ENCODE peak calls at places on chromosomes 11 and 22, in six cellular contexts. L, D, E, U, R and M are unnamed samples.

GRCh38 chr11:33500865-33501479 is 199.7 kb downstream of the C11orf91 start:
- DNase-seq in L (peak), D (no peak), E (peak), U (peak), R (no peak), M (peak)

GRCh38 chr11:1468473-1469066 is 18.0 kb downstream of the MOB2 start:
- DNase-seq in L (no peak), D (no peak), E (no peak), U (no peak), R (no peak), M (no peak)

GRCh38 chr11:12461516-12461915 is 84.1 kb downstream of the PARVA start:
- DNase-seq in L (no peak), D (no peak), E (no peak), U (no peak), R (no peak), M (no peak)

GRCh38 chr11:30586251-30587144 is at the start of gene MPPED2:
- DNase-seq in L (no peak), D (peak), E (peak), U (peak), R (peak), M (no peak)

GRCh38 chr22:37032535-37033460 is 13.3 kb downstream of the MPST start:
- DNase-seq in L (peak), D (no peak), E (no peak), U (peak), R (peak), M (peak)

GRCh38 chr11:75734491-75735180 is 17.0 kb downstream of the MOGAT2 start:
- DNase-seq in L (no peak), D (no peak), E (no peak), U (no peak), R (no peak), M (no peak)

GRCh38 chr22:40499187-40499753 is 128.9 kb downstream of the SGSM3 start:
- DNase-seq in L (peak), D (no peak), E (no peak), U (peak), R (no peak), M (peak)

GRCh38 chr11:75538150-75538942 is 12.6 kb upstream of the GDPD5 start:
- DNase-seq in L (no peak), D (no peak), E (no peak), U (no peak), R (no peak), M (no peak)

GRCh38 chr11:128840783-128841182 is 26.3 kb downstream of the KCNJ1 start:
- DNase-seq in L (no peak), D (no peak), E (no peak), U (no peak), R (no peak), M (no peak)

GRCh38 chr11:86509579-86509978 is 134.9 kb downstream of the CCDC81 start:
- DNase-seq in L (no peak), D (no peak), E (no peak), U (no peak), R (no peak), M (no peak)

DNA sequence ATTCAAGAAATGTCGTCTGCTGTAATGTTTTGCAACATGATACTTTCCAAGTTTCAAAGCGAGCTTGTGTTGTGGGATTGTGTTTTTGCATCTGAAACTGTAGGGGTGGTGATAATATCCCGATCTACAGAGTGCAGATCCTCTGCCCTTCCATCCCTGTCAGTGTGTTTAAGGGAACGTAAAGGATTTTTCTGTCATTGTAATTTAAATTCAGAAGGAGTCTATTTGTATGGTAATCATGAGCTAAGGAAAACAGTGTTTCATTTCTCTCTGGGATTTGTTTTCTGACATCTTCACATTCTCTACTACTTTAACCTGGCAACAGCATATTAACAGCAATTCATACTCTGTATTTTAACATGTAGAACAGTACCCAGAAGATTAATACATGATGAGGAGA is 321.5 kb downstream of the FAT3 start:
- DNase-seq in L (no peak), D (no peak), E (no peak), U (no peak), R (no peak), M (no peak)
- H2BK15ac ChIP-seq in L (no peak), D (no peak), E (no peak), U (no peak), R (no peak), M (no peak)

GRCh38 chr11:83007477-83007876 is 64.2 kb downstream of the RAB30 start:
- DNase-seq in L (no peak), D (no peak), E (no peak), U (no peak), R (no peak), M (no peak)

GRCh38 chr11:83009999-83010398 is 61.7 kb downstream of the RAB30 start:
- DNase-seq in L (no peak), D (no peak), E (no peak), U (no peak), R (no peak), M (no peak)

GRCh38 chr11:83006877-83007330 is 64.8 kb downstream of the RAB30 start:
- DNase-seq in L (no peak), D (no peak), E (no peak), U (no peak), R (no peak), M (no peak)

GRCh38 chr11:83007909-83008580 is 63.7 kb downstream of the RAB30 start:
- DNase-seq in L (peak), D (no peak), E (peak), U (peak), R (no peak), M (peak)

GRCh38 chr11:83008581-83008923 is 63.1 kb downstream of the RAB30 start:
- DNase-seq in L (peak), D (no peak), E (no peak), U (no peak), R (no peak), M (peak)
- H3K23ac ChIP-seq in L (peak), D (no peak), E (no peak), U (no peak), R (no peak), M (no peak)

GRCh38 chr11:47480762-47481161 is 31.8 kb upstream of the RAPSN start:
- DNase-seq in L (no peak), D (no peak), E (no peak), U (no peak), R (no peak), M (peak)
- H2BK15ac ChIP-seq in L (no peak), D (no peak), E (no peak), U (no peak), R (no peak), M (no peak)

GRCh38 chr11:100769617-100770016 is 82.5 kb downstream of the ARHGAP42 start:
- DNase-seq in L (no peak), D (no peak), E (no peak), U (peak), R (no peak), M (no peak)
- H3K23ac ChIP-seq in L (no peak), D (no peak), E (no peak), U (no peak), R (no peak), M (no peak)

GRCh38 chr11:83663446-83663845 is 377.3 kb upstream of the CCDC90B start:
- DNase-seq in L (peak), D (no peak), E (no peak), U (no peak), R (no peak), M (no peak)
- H2BK15ac ChIP-seq in L (no peak), D (no peak), E (no peak), U (peak), R (no peak), M (no peak)

DNA sequence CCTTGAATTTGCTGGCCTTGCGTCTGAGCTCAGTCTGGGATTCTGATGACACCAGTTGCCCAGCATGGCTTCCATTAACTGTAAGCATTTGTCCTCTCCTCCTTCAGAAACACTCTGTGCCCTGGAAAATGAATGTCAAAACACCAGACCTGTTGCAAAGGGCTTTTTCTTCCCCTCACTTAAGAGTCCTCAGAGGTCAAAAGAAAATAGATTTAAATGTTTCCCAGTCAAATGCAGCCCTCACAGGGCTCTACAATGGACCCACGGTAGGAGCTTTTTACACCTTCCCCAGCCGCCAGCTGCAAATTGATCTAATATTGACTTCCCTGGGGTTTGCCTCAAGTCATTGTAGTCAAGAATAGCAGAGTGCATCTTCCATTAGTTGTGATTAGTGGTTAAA is 332.2 kb downstream of the INSC start:
- DNase-seq in L (no peak), D (no peak), E (no peak), U (peak), R (no peak), M (no peak)
- H3K23ac ChIP-seq in L (no peak), D (no peak), E (no peak), U (no peak), R (no peak), M (no peak)

GRCh38 chr11:94868468-94868867 is 100.3 kb downstream of the AMOTL1 start:
- DNase-seq in L (no peak), D (no peak), E (no peak), U (peak), R (no peak), M (no peak)

GRCh38 chr11:94869186-94869585 is 101.0 kb downstream of the AMOTL1 start:
- DNase-seq in L (no peak), D (no peak), E (no peak), U (no peak), R (no peak), M (no peak)

GRCh38 chr11:94871491-94872185 is 101.7 kb downstream of the CWC15 start:
- DNase-seq in L (no peak), D (no peak), E (no peak), U (no peak), R (no peak), M (no peak)

GRCh38 chr11:94866936-94867795 is 99.0 kb downstream of the AMOTL1 start:
- DNase-seq in L (no peak), D (no peak), E (no peak), U (peak), R (no peak), M (no peak)

GRCh38 chr11:94870422-94870821 is 102.3 kb downstream of the AMOTL1 start:
- DNase-seq in L (no peak), D (no peak), E (no peak), U (no peak), R (no peak), M (no peak)
- H2BK15ac ChIP-seq in L (no peak), D (no peak), E (no peak), U (no peak), R (no peak), M (no peak)

GRCh38 chr11:70202898-70203748 is at the start of gene FADD:
- DNase-seq in L (peak), D (peak), E (peak), U (peak), R (peak), M (peak)
- H3K23ac ChIP-seq in L (peak), D (no peak), E (peak), U (peak), R (no peak), M (no peak)

GRCh38 chr11:130416906-130417305 is 11.5 kb downstream of the ADAMTS8 start:
- DNase-seq in L (no peak), D (no peak), E (no peak), U (no peak), R (no peak), M (no peak)
- H2BK15ac ChIP-seq in L (no peak), D (no peak), E (no peak), U (no peak), R (peak), M (no peak)